ENCODE peak calls at places on chromosomes 3 and 15, in nine cellular contexts. F is activated T-cell treated with anti-CD3 and anti-CD28 coated beads for 1 hour, U is RPMI8226, J is sciatic nerve, O is Panc1, L is EL, G is HepG2, I is left kidney, Z is COR-L47. P is an unnamed sample.

GRCh38 chr15:81315452-81316203 is 8.3 kb downstream of the STARD5 start:
- DNase-seq in U (no peak), G (no peak), L (no peak), Z (no peak), F (no peak), I (no peak), O (no peak), J (no peak), P (no peak)

GRCh38 chr15:39919740-39920509 is at the start of gene GPR176:
- DNase-seq in O (no peak), Z (peak; percentile 21), I (peak; percentile 80), J (peak; percentile 65), L (peak; percentile 94), F (peak; percentile 4), G (no peak), U (peak; percentile 22), P (no peak)

GRCh38 chr3:15983232-15983631 is 185.5 kb upstream of the ANKRD28 start:
- DNase-seq in G (no peak), O (no peak), U (no peak), F (no peak), L (peak; percentile 85), Z (no peak), I (no peak), J (no peak), P (no peak)

GRCh38 chr3:181417748-181418147 is 294.0 kb upstream of the SOX2 start:
- DNase-seq in L (no peak), O (no peak), U (peak; percentile 10), G (no peak), F (no peak), I (peak; percentile 24), Z (no peak), J (no peak), P (no peak)

GRCh38 chr3:126434931-126435411 is 40.3 kb downstream of the CFAP100 start:
- DNase-seq in F (no peak), U (no peak), I (no peak), Z (no peak), L (no peak), J (peak; percentile 36), G (no peak), O (no peak), P (no peak)

GRCh38 chr3:12895391-12896205 is 54.2 kb upstream of the RPL32 start:
- DNase-seq in L (no peak), J (no peak), U (no peak), F (no peak), I (no peak), Z (no peak), G (no peak), O (no peak), P (no peak)

GRCh38 chr15:59172289-59172901 is 34.2 kb upstream of the LDHAL6B start:
- DNase-seq in U (peak; percentile 36), Z (no peak), G (no peak), L (no peak), I (no peak), O (no peak), J (no peak), F (no peak), P (no peak)

GRCh38 chr3:11289864-11290263 is 17.7 kb downstream of the ATG7 start:
- DNase-seq in O (no peak), I (no peak), F (no peak), J (no peak), Z (no peak), U (no peak), L (no peak), G (no peak), P (no peak)

GRCh38 chr15:79682851-79683288 is 213.9 kb downstream of the MTHFS start:
- DNase-seq in F (no peak), L (peak; percentile 78), J (no peak), Z (no peak), I (no peak), G (no peak), U (no peak), O (no peak), P (no peak)

GRCh38 chr15:93070136-93070535 is 18.9 kb downstream of the RGMA start:
- DNase-seq in F (no peak), L (no peak), J (no peak), Z (no peak), U (peak; percentile 42), G (no peak), O (no peak), I (no peak), P (no peak)

GRCh38 chr3:194323785-194324735 is 27.1 kb downstream of the CPN2 start:
- DNase-seq in J (no peak), F (no peak), Z (no peak), I (peak; percentile 97), G (peak; percentile 59), L (peak; percentile 69), U (peak; percentile 42), O (peak; percentile 80), P (no peak)

GRCh38 chr3:102161362-102162006 is 273.3 kb upstream of the ZPLD1 start:
- DNase-seq in G (no peak), L (no peak), O (no peak), Z (no peak), F (no peak), U (no peak), J (no peak), I (no peak), P (no peak)

GRCh38 chr3:51681453-51681852 is 10.4 kb downstream of the TEX264 start:
- DNase-seq in I (no peak), O (no peak), Z (no peak), F (peak; percentile 32), L (peak; percentile 44), J (no peak), U (peak; percentile 17), G (no peak), P (no peak)

GRCh38 chr15:78316211-78317077 is 17.0 kb upstream of the SKIC8 start:
- DNase-seq in L (no peak), J (no peak), I (peak; percentile 64), G (no peak), Z (no peak), F (no peak), U (no peak), O (no peak), P (no peak)

GRCh38 chr3:141854559-141854958 is 21.9 kb upstream of the ATP1B3 start:
- DNase-seq in U (no peak), J (no peak), F (no peak), L (no peak), G (no peak), Z (no peak), I (no peak), O (no peak), P (no peak)

GRCh38 chr3:188469228-188469885 is 315.4 kb downstream of the LPP start:
- DNase-seq in L (no peak), J (no peak), U (no peak), O (no peak), I (no peak), F (no peak), G (no peak), Z (no peak), P (no peak)

GRCh38 chr3:125072310-125072709 is 16.5 kb upstream of the HEG1 start:
- DNase-seq in L (peak; percentile 60), U (no peak), J (no peak), I (no peak), F (no peak), O (no peak), Z (no peak), G (no peak), P (no peak)

GRCh38 chr15:50164458-50164857 is 17.5 kb upstream of the SLC27A2 start:
- DNase-seq in G (peak; percentile 86), O (no peak), U (no peak), L (peak; percentile 34), F (no peak), Z (no peak), I (no peak), J (no peak), P (no peak)

GRCh38 chr3:72960812-72961518 is 35.6 kb upstream of the PPP4R2 start:
- DNase-seq in F (no peak), J (no peak), O (no peak), Z (no peak), G (peak; percentile 86), L (peak; percentile 20), U (peak; percentile 10), I (peak; percentile 22), P (no peak)

P was measured in NCI-H1048.